ENCODE peak calls at places on chromosomes 16 and 17, in nine cellular contexts. J is HFFc6, L is lower lobe of right lung, I is thoracic aorta, F is astrocyte, P is brain microvascular endothelial cell, V is progenitor cell of endocrine pancreas, G is heart left ventricle, A is fibroblast of lung. Z is an unnamed sample.

GRCh38 chr16:87723224-87723619 is 42.6 kb downstream of the KLHDC4 start:
- DNase-seq in L (no peak), I (no peak), V (no peak), F (peak), G (peak), J (peak), A (peak), P (peak), Z (peak)

GRCh38 chr16:11914759-11915643 is 755 bp downstream of the GSPT1 start:
- DNase-seq in L (peak), P (peak), I (no peak), J (peak), F (peak), A (peak), V (no peak), G (peak), Z (peak)

GRCh38 chr17:45265823-45266222 is 3.9 kb upstream of the SPATA32 start:
- DNase-seq in P (peak), L (no peak), V (no peak), A (peak), F (peak), J (peak), I (no peak), G (no peak), Z (no peak)

GRCh38 chr16:5735444-5735843 is 637.8 kb upstream of the EEF2KMT start:
- DNase-seq in J (no peak), P (no peak), I (no peak), V (no peak), A (no peak), L (no peak), F (no peak), G (no peak), Z (no peak)

GRCh38 chr16:8760021-8760420 is 37.4 kb downstream of the TMEM186 start:
- DNase-seq in I (no peak), J (no peak), A (no peak), V (no peak), P (no peak), L (no peak), G (no peak), F (no peak), Z (peak)

GRCh38 chr17:43599835-43600234 is 53.7 kb upstream of the ETV4 start:
- DNase-seq in F (peak), V (no peak), A (peak), P (peak), G (no peak), I (no peak), J (peak), L (no peak), Z (no peak)

GRCh38 chr16:8905795-8906591 is 23.8 kb downstream of the LITAFD start:
- DNase-seq in G (no peak), J (no peak), P (no peak), L (no peak), V (no peak), I (no peak), A (no peak), F (no peak), Z (no peak)

GRCh38 chr16:49602201-49603041 is 228.8 kb downstream of the C16orf78 start:
- DNase-seq in V (no peak), G (no peak), J (no peak), F (peak), A (peak), L (no peak), P (no peak), I (no peak), Z (peak)

GRCh38 chr17:43908111-43908721 is 880 bp upstream of the MPP2 start:
- DNase-seq in F (peak), P (peak), V (no peak), L (peak), J (peak), G (peak), I (peak), A (peak), Z (no peak)

GRCh38 chr17:16923097-16923903 is 48.6 kb downstream of the TNFRSF13B start:
- DNase-seq in A (no peak), L (peak), G (no peak), I (no peak), P (no peak), F (no peak), V (no peak), J (no peak), Z (peak)

GRCh38 chr16:78421244-78421661 is 321.8 kb downstream of the WWOX start:
- DNase-seq in I (no peak), J (no peak), P (no peak), V (no peak), L (no peak), A (no peak), G (no peak), F (no peak), Z (no peak)

GRCh38 chr17:36104601-36105000 is 974 bp downstream of the CCL4 start:
- DNase-seq in V (no peak), I (no peak), P (no peak), L (no peak), F (no peak), J (no peak), G (no peak), A (no peak), Z (no peak)

GRCh38 chr16:71402674-71403073 is 39.2 kb downstream of the TLE7 start:
- DNase-seq in I (no peak), A (no peak), L (no peak), P (no peak), F (no peak), V (no peak), J (no peak), G (no peak), Z (no peak)

GRCh38 chr16:77212736-77213541 is 13.7 kb downstream of the SYCE1L start:
- DNase-seq in P (no peak), J (no peak), L (peak), I (no peak), V (peak), F (no peak), G (peak), A (peak), Z (peak)

GRCh38 chr17:973053-973452 is 6.5 kb downstream of the NXN start:
- DNase-seq in J (no peak), I (no peak), A (peak), F (peak), G (no peak), P (no peak), L (no peak), V (no peak), Z (no peak)

GRCh38 chr16:58503166-58503862 is 3.4 kb downstream of the NDRG4 start:
- DNase-seq in A (no peak), L (peak), I (no peak), V (no peak), G (no peak), P (no peak), J (no peak), F (no peak), Z (peak)

GRCh38 chr17:27741361-27741861 is 58.9 kb downstream of the NOS2 start:
- DNase-seq in F (peak), J (peak), L (no peak), G (no peak), I (no peak), V (no peak), A (peak), P (no peak), Z (no peak)

GRCh38 chr17:18258356-18259038 is at the start of gene FLII:
- DNase-seq in F (peak), P (no peak), J (no peak), I (no peak), G (peak), L (peak), A (peak), V (peak), Z (peak)

GRCh38 chr17:8849311-8850041 is 18.0 kb downstream of the PIK3R6 start:
- DNase-seq in A (no peak), J (no peak), G (no peak), V (no peak), P (no peak), F (no peak), I (no peak), L (no peak), Z (no peak)

GRCh38 chr16:58862334-58863024 is 128.4 kb upstream of the GOT2 start:
- DNase-seq in V (no peak), G (no peak), F (no peak), P (no peak), I (no peak), L (no peak), A (no peak), J (no peak), Z (no peak)

GRCh38 chr17:45282683-45283644 is 21.1 kb upstream of the SPATA32 start:
- DNase-seq in V (no peak), F (peak), J (no peak), A (peak), L (peak), G (peak), I (no peak), P (peak), Z (no peak)

GRCh38 chr17:50475362-50475761 is 3.3 kb upstream of the RSAD1 start:
- DNase-seq in G (no peak), A (no peak), F (no peak), I (no peak), L (peak), P (no peak), J (no peak), V (no peak), Z (peak)

GRCh38 chr16:67100569-67101300 is 9.0 kb upstream of the PHAF1 start:
- DNase-seq in F (peak), L (no peak), P (no peak), V (no peak), I (no peak), A (peak), J (peak), G (no peak), Z (no peak)

GRCh38 chr17:77490361-77491183 is 349.8 kb downstream of the SEC14L1 start:
- DNase-seq in G (peak), F (no peak), A (no peak), J (no peak), I (no peak), P (no peak), V (no peak), L (peak), Z (peak)

GRCh38 chr17:40309031-40309937 is at the start of gene RARA:
- DNase-seq in G (peak), P (no peak), A (peak), L (peak), F (no peak), I (no peak), J (no peak), V (no peak), Z (peak)

GRCh38 chr16:89048087-89048729 is 45.4 kb upstream of the ACSF3 start:
- DNase-seq in F (no peak), P (no peak), J (no peak), L (peak), V (no peak), I (no peak), A (no peak), G (peak), Z (peak)

GRCh38 chr17:82494236-82495055 is 25.1 kb upstream of the FOXK2 start:
- DNase-seq in P (peak), G (peak), L (peak), V (peak), I (peak), F (peak), A (peak), J (peak), Z (peak)

GRCh38 chr16:67926181-67926742 is 5.4 kb downstream of the CTRL start:
- DNase-seq in V (no peak), G (peak), A (no peak), I (no peak), J (no peak), F (no peak), L (peak), P (peak), Z (peak)

GRCh38 chr17:3894927-3895343 is 2.1 kb upstream of the CAMKK1 start:
- DNase-seq in V (no peak), F (peak), A (peak), L (peak), J (peak), G (peak), P (no peak), I (no peak), Z (no peak)

GRCh38 chr16:88759245-88759975 is 25.6 kb downstream of the PIEZO1 start:
- DNase-seq in J (no peak), P (no peak), F (no peak), A (peak), I (no peak), V (no peak), G (no peak), L (peak), Z (peak)

GRCh38 chr17:30299000-30299399 is 7.3 kb upstream of the BLMH start:
- DNase-seq in G (no peak), V (no peak), I (no peak), L (no peak), A (no peak), P (no peak), F (no peak), J (no peak), Z (no peak)

GRCh38 chr17:74691151-74691550 is 21.6 kb downstream of the CD300LF start:
- DNase-seq in L (no peak), G (no peak), V (no peak), A (no peak), J (no peak), F (no peak), I (no peak), P (no peak), Z (no peak)

GRCh38 chr17:74682442-74683190 is 30.1 kb downstream of the CD300LF start:
- DNase-seq in L (no peak), V (no peak), G (no peak), A (no peak), J (no peak), P (no peak), F (no peak), I (no peak), Z (peak)

GRCh38 chr17:74690409-74690825 is 22.3 kb downstream of the CD300LF start:
- DNase-seq in F (no peak), A (no peak), G (no peak), P (no peak), J (no peak), L (peak), I (no peak), V (no peak), Z (peak)

GRCh38 chr17:74682028-74682427 is 30.7 kb downstream of the CD300LF start:
- DNase-seq in I (no peak), L (no peak), G (no peak), A (no peak), V (no peak), P (no peak), F (no peak), J (no peak), Z (peak)

GRCh38 chr17:74686761-74687160 is 26.0 kb downstream of the CD300LF start:
- DNase-seq in V (no peak), A (no peak), L (no peak), F (no peak), J (no peak), G (no peak), I (no peak), P (no peak), Z (peak)
- TF ChIP-seq CTCF in V (no peak), A (no peak), L (no peak), F (no peak), J (no peak), G (no peak), I (no peak), P (no peak), Z (no peak)

GRCh38 chr17:79167486-79167885 is 92.9 kb downstream of the ENGASE start:
- DNase-seq in P (no peak), A (no peak), J (no peak), I (no peak), L (no peak), V (no peak), G (no peak), F (no peak), Z (no peak)

GRCh38 chr17:79169861-79170260 is 95.2 kb downstream of the ENGASE start:
- DNase-seq in G (no peak), F (no peak), J (no peak), L (no peak), V (no peak), I (no peak), P (no peak), A (no peak), Z (no peak)

GRCh38 chr17:79169366-79169765 is 94.7 kb downstream of the ENGASE start:
- DNase-seq in V (no peak), L (no peak), G (no peak), J (no peak), F (no peak), I (no peak), P (no peak), A (no peak), Z (no peak)

GRCh38 chr17:79171152-79171551 is 96.5 kb downstream of the ENGASE start:
- DNase-seq in A (no peak), F (no peak), P (no peak), G (no peak), I (no peak), L (no peak), J (no peak), V (no peak), Z (no peak)

GRCh38 chr17:79168486-79169055 is 93.9 kb downstream of the ENGASE start:
- DNase-seq in G (no peak), P (no peak), F (no peak), A (no peak), L (no peak), V (no peak), J (no peak), I (no peak), Z (no peak)
- TF ChIP-seq CTCF in G (no peak), P (no peak), F (no peak), A (no peak), L (no peak), V (no peak), J (no peak), I (no peak), Z (no peak)

GRCh38 chr16:65698943-65699342 is 577.1 kb upstream of the CDH11 start:
- DNase-seq in J (no peak), A (peak), I (no peak), V (no peak), L (no peak), F (peak), G (no peak), P (peak), Z (no peak)

GRCh38 chr16:65702707-65703402 is 581.0 kb upstream of the CDH11 start:
- DNase-seq in I (no peak), P (no peak), G (no peak), L (no peak), J (no peak), F (peak), V (no peak), A (peak), Z (no peak)

GRCh38 chr16:65700599-65700998 is 578.7 kb upstream of the CDH11 start:
- DNase-seq in J (no peak), G (no peak), A (no peak), P (no peak), F (no peak), I (no peak), L (no peak), V (no peak), Z (no peak)

GRCh38 chr16:65710107-65710506 is 588.2 kb upstream of the CDH11 start:
- DNase-seq in L (no peak), V (no peak), F (no peak), I (no peak), J (no peak), G (no peak), P (no peak), A (no peak), Z (no peak)

GRCh38 chr16:65704866-65705265 is 583.0 kb upstream of the CDH11 start:
- DNase-seq in G (no peak), I (no peak), J (no peak), F (no peak), P (no peak), L (no peak), V (no peak), A (no peak), Z (no peak)
- TF ChIP-seq CTCF in G (no peak), I (no peak), J (peak), F (peak), P (peak), L (no peak), V (peak), A (peak), Z (no peak)

DNA sequence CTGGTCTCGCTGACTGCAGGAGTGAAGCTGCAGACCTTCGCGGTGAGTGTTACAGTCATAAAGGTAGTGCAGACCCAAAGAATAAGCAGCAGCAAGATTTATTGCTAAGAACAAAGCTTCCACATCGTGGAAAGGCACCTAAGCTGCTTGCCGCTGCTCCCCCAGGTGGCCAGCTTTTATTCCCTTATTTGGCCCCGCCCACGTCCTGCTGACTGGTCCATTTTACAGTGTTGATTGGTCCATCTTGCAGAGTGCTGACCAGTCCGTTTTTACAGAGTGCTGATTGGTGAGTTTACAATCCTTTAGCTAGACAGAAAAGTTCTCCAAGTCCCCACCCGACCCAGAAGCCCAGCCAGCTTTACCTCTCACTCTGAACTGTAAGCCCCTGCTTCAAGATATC is 227.8 kb downstream of the ABCC12 start:
- DNase-seq in G (no peak), I (no peak), L (no peak), A (no peak), P (no peak), F (no peak), V (no peak), J (no peak), Z (no peak)
- TF ChIP-seq CTCF in G (no peak), I (no peak), L (no peak), A (no peak), P (no peak), F (no peak), V (no peak), J (peak), Z (no peak)

Z was measured in spleen.